ENCODE peak calls at places on chromosome 3, in nine cellular contexts. X is heart left ventricle, V is T-cell, Z is midbrain, O is activated T-cell treated with anti-CD3 and anti-CD28 coated beads for 1 hour, A is skeletal muscle cell, M is putamen, Q is GM06990, U is hippocampal formation. Y is an unnamed sample.

GRCh38 chr3:178561239-178561638 is 25.0 kb downstream of the KCNMB2 start:
- DNase-seq in Q (no peak), Z (no peak), A (no peak), V (no peak), M (no peak), U (no peak), X (no peak), O (no peak), Y (no peak)

GRCh38 chr3:117171124-117171523 is 461.5 kb downstream of the TUSC7 start:
- DNase-seq in X (no peak), Z (no peak), V (no peak), U (no peak), A (no peak), M (peak), Q (no peak), O (no peak), Y (no peak)

GRCh38 chr3:98038241-98038640 is 3.1 kb upstream of the GABRR3 start:
- DNase-seq in V (no peak), M (no peak), O (no peak), X (no peak), Z (no peak), Q (no peak), U (no peak), A (peak), Y (no peak)

GRCh38 chr3:33331414-33331813 is 54.2 kb downstream of the FBXL2 start:
- DNase-seq in Z (no peak), X (no peak), Q (no peak), A (no peak), O (no peak), M (no peak), V (no peak), U (no peak), Y (peak)

GRCh38 chr3:189701934-189702693 is 70.9 kb downstream of the TP63 start:
- DNase-seq in X (no peak), A (no peak), Z (no peak), U (no peak), V (no peak), O (no peak), M (no peak), Q (no peak), Y (no peak)

GRCh38 chr3:186760141-186760813 is 23.1 kb upstream of the EIF4A2 start:
- DNase-seq in A (no peak), V (no peak), Q (no peak), U (no peak), X (no peak), O (no peak), M (no peak), Z (no peak), Y (no peak)

GRCh38 chr3:133487920-133488540 is 85.5 kb upstream of the CDV3 start:
- DNase-seq in X (no peak), O (peak), M (no peak), Q (no peak), Z (no peak), V (peak), U (no peak), A (no peak), Y (no peak)

GRCh38 chr3:156181509-156181908 is 61.1 kb downstream of the KCNAB1 start:
- DNase-seq in V (no peak), Q (no peak), X (no peak), O (no peak), M (peak), Z (no peak), U (no peak), A (no peak), Y (no peak)

GRCh38 chr3:69165744-69166143 is 43.3 kb upstream of the LMOD3 start:
- DNase-seq in A (no peak), O (no peak), U (no peak), V (no peak), Q (no peak), X (no peak), M (no peak), Z (no peak), Y (no peak)

GRCh38 chr3:58021962-58022361 is 13.7 kb downstream of the FLNB start:
- DNase-seq in U (no peak), A (no peak), Q (no peak), M (no peak), O (no peak), V (no peak), X (no peak), Z (no peak), Y (no peak)

GRCh38 chr3:50627407-50628051 is 10.6 kb downstream of the MAPKAPK3 start:
- DNase-seq in V (no peak), X (peak), U (peak), Q (no peak), A (peak), Z (peak), O (no peak), M (no peak), Y (no peak)

GRCh38 chr3:197040679-197041078 is 11.1 kb upstream of the MELTF start:
- DNase-seq in M (no peak), U (no peak), V (no peak), Q (no peak), O (no peak), X (no peak), Z (no peak), A (no peak), Y (no peak)

GRCh38 chr3:53109190-53109589 is 21.0 kb downstream of the RFT1 start:
- DNase-seq in Z (no peak), A (peak), U (no peak), O (no peak), Q (no peak), V (no peak), M (no peak), X (no peak), Y (no peak)

GRCh38 chr3:111027868-111028267 is 43.7 kb upstream of the NECTIN3 start:
- DNase-seq in Q (no peak), A (no peak), O (no peak), V (no peak), X (no peak), U (no peak), Z (no peak), M (no peak), Y (no peak)

GRCh38 chr3:105869982-105870381 is 1.2 kb upstream of the CBLB start:
- DNase-seq in Q (no peak), A (no peak), U (no peak), O (no peak), Z (no peak), V (no peak), X (no peak), M (no peak), Y (no peak)

GRCh38 chr3:50708620-50709019 is 33.9 kb downstream of the DOCK3 start:
- DNase-seq in A (no peak), M (no peak), Z (no peak), Q (no peak), V (peak), O (no peak), X (no peak), U (no peak), Y (no peak)

GRCh38 chr3:186060222-186060621 is 48.7 kb downstream of the ETV5 start:
- DNase-seq in Q (peak), A (no peak), O (no peak), V (no peak), Z (no peak), U (no peak), X (no peak), M (no peak), Y (no peak)

GRCh38 chr3:148881286-148881685 is 16.2 kb downstream of the CPA3 start:
- DNase-seq in O (no peak), Z (no peak), M (no peak), A (no peak), U (no peak), X (no peak), V (no peak), Q (no peak), Y (no peak)

GRCh38 chr3:10594915-10595314 is 89.5 kb upstream of the ATP2B2 start:
- DNase-seq in O (peak), A (peak), X (peak), Z (no peak), M (no peak), V (peak), U (no peak), Q (no peak), Y (no peak)

GRCh38 chr3:72446406-72447058 is 401.7 kb downstream of the SHQ1 start:
- DNase-seq in U (peak), O (peak), V (peak), X (no peak), M (peak), Q (no peak), Z (peak), A (no peak), Y (no peak)

GRCh38 chr3:134643150-134643675 is 7.6 kb downstream of the KY start:
- DNase-seq in U (no peak), O (no peak), V (no peak), A (no peak), Q (no peak), M (no peak), X (no peak), Z (no peak), Y (no peak)

GRCh38 chr3:50068134-50068533 is 20.6 kb upstream of the RBM5 start:
- DNase-seq in V (no peak), A (no peak), X (no peak), U (no peak), Z (no peak), M (no peak), O (no peak), Q (no peak), Y (peak)

GRCh38 chr3:115834068-115834467 is 210.8 kb downstream of the GAP43 start:
- DNase-seq in A (peak), X (no peak), Z (no peak), O (no peak), M (no peak), Q (no peak), V (no peak), U (no peak), Y (peak)

GRCh38 chr3:146929696-146930095 is 324.6 kb upstream of the PLSCR5 start:
- DNase-seq in Q (no peak), Z (no peak), V (no peak), X (no peak), U (no peak), A (no peak), M (no peak), O (no peak), Y (peak)

GRCh38 chr3:133292251-133292650 is 107.6 kb upstream of the BFSP2 start:
- DNase-seq in M (no peak), A (no peak), Z (no peak), X (no peak), U (no peak), O (no peak), Q (no peak), V (no peak), Y (no peak)

GRCh38 chr3:126440709-126440995 is 35.0 kb downstream of the ZXDC start:
- DNase-seq in X (no peak), V (no peak), U (no peak), M (no peak), Z (no peak), A (no peak), O (no peak), Q (no peak), Y (no peak)

GRCh38 chr3:17151598-17152373 is 267.0 kb downstream of the PLCL2 start:
- DNase-seq in U (no peak), Z (no peak), Q (peak), A (no peak), M (peak), O (peak), V (peak), X (no peak), Y (no peak)

GRCh38 chr3:161310649-161311423 is 60.5 kb downstream of the SPTSSB start:
- DNase-seq in U (no peak), M (no peak), Z (no peak), Q (peak), A (no peak), O (no peak), X (no peak), V (peak), Y (no peak)

GRCh38 chr3:122612706-122613105 is 35.3 kb downstream of the PARP15 start:
- DNase-seq in M (no peak), V (no peak), X (no peak), Z (no peak), Q (no peak), U (no peak), O (no peak), A (no peak), Y (no peak)

GRCh38 chr3:12405432-12406272 is 78.6 kb upstream of the TSEN2 start:
- DNase-seq in Z (no peak), Q (no peak), U (no peak), X (peak), A (peak), V (no peak), M (no peak), O (no peak), Y (no peak)